ENCODE peak calls at places on chromosome 15, in ten cellular contexts. One of them, this sample, is unnamed.

GRCh38 chr15:69893863-69894262 is 203.9 kb downstream of the TLE3 start:
- DNase-seq in heart right ventricle: peak; percentile 25
- DNase-seq in endothelial cell: peak; percentile 15
- DNase-seq in stimulated activated CD8-positive, alpha-beta memory T cell treated with anti-CD3 and anti-CD28 coated beads, Interleukin-2, amount 100 ng/mL, for 1 hour: no peak
- DNase-seq in AG08396: peak; percentile 36
- DNase-seq in pons: peak; percentile 89
- DNase-seq in sigmoid colon: no peak
- DNase-seq in T-helper 22 cell: no peak
- DNase-seq in NCI-H1092: no peak
- DNase-seq in T-helper 9 cell: no peak
- DNase-seq in this sample: no peak

GRCh38 chr15:45441686-45442085 is 63.3 kb upstream of the GATM start:
- DNase-seq in heart right ventricle: peak; percentile 22
- DNase-seq in endothelial cell: no peak
- DNase-seq in stimulated activated CD8-positive, alpha-beta memory T cell treated with anti-CD3 and anti-CD28 coated beads, Interleukin-2, amount 100 ng/mL, for 1 hour: no peak
- DNase-seq in AG08396: no peak
- DNase-seq in pons: no peak
- DNase-seq in sigmoid colon: no peak
- DNase-seq in T-helper 22 cell: no peak
- DNase-seq in NCI-H1092: no peak
- DNase-seq in T-helper 9 cell: no peak
- DNase-seq in this sample: no peak

GRCh38 chr15:57259511-57260143 is 116.7 kb upstream of the CGNL1 start:
- DNase-seq in heart right ventricle: no peak
- DNase-seq in endothelial cell: no peak
- DNase-seq in stimulated activated CD8-positive, alpha-beta memory T cell treated with anti-CD3 and anti-CD28 coated beads, Interleukin-2, amount 100 ng/mL, for 1 hour: no peak
- DNase-seq in AG08396: no peak
- DNase-seq in pons: no peak
- DNase-seq in sigmoid colon: no peak
- DNase-seq in T-helper 22 cell: no peak
- DNase-seq in NCI-H1092: peak; percentile 96
- DNase-seq in T-helper 9 cell: no peak
- DNase-seq in this sample: no peak

GRCh38 chr15:63448261-63448660 is 56.1 kb upstream of the USP3 start:
- DNase-seq in heart right ventricle: no peak
- DNase-seq in endothelial cell: no peak
- DNase-seq in stimulated activated CD8-positive, alpha-beta memory T cell treated with anti-CD3 and anti-CD28 coated beads, Interleukin-2, amount 100 ng/mL, for 1 hour: no peak
- DNase-seq in AG08396: no peak
- DNase-seq in pons: peak; percentile 76
- DNase-seq in sigmoid colon: no peak
- DNase-seq in T-helper 22 cell: no peak
- DNase-seq in NCI-H1092: no peak
- DNase-seq in T-helper 9 cell: no peak
- DNase-seq in this sample: no peak

GRCh38 chr15:89855948-89856347 is 37.8 kb downstream of the AP3S2 start:
- DNase-seq in heart right ventricle: no peak
- DNase-seq in endothelial cell: no peak
- DNase-seq in stimulated activated CD8-positive, alpha-beta memory T cell treated with anti-CD3 and anti-CD28 coated beads, Interleukin-2, amount 100 ng/mL, for 1 hour: no peak
- DNase-seq in AG08396: no peak
- DNase-seq in pons: no peak
- DNase-seq in sigmoid colon: no peak
- DNase-seq in T-helper 22 cell: no peak
- DNase-seq in NCI-H1092: no peak
- DNase-seq in T-helper 9 cell: no peak
- DNase-seq in this sample: no peak

GRCh38 chr15:65338366-65338765 is 33.9 kb downstream of the RNU5B-1 start:
- DNase-seq in heart right ventricle: no peak
- DNase-seq in endothelial cell: no peak
- DNase-seq in stimulated activated CD8-positive, alpha-beta memory T cell treated with anti-CD3 and anti-CD28 coated beads, Interleukin-2, amount 100 ng/mL, for 1 hour: no peak
- DNase-seq in AG08396: no peak
- DNase-seq in pons: no peak
- DNase-seq in sigmoid colon: no peak
- DNase-seq in T-helper 22 cell: no peak
- DNase-seq in NCI-H1092: no peak
- DNase-seq in T-helper 9 cell: no peak
- DNase-seq in this sample: no peak

GRCh38 chr15:60479361-60479684 is 381 bp upstream of the ICE2 start:
- DNase-seq in heart right ventricle: no peak
- DNase-seq in endothelial cell: no peak
- DNase-seq in stimulated activated CD8-positive, alpha-beta memory T cell treated with anti-CD3 and anti-CD28 coated beads, Interleukin-2, amount 100 ng/mL, for 1 hour: no peak
- DNase-seq in AG08396: no peak
- DNase-seq in pons: no peak
- DNase-seq in sigmoid colon: no peak
- DNase-seq in T-helper 22 cell: no peak
- DNase-seq in NCI-H1092: no peak
- DNase-seq in T-helper 9 cell: no peak
- DNase-seq in this sample: no peak

GRCh38 chr15:62431806-62432205 is 266.7 kb upstream of the C2CD4B start:
- DNase-seq in heart right ventricle: no peak
- DNase-seq in endothelial cell: no peak
- DNase-seq in stimulated activated CD8-positive, alpha-beta memory T cell treated with anti-CD3 and anti-CD28 coated beads, Interleukin-2, amount 100 ng/mL, for 1 hour: no peak
- DNase-seq in AG08396: no peak
- DNase-seq in pons: no peak
- DNase-seq in sigmoid colon: no peak
- DNase-seq in T-helper 22 cell: no peak
- DNase-seq in NCI-H1092: no peak
- DNase-seq in T-helper 9 cell: no peak
- DNase-seq in this sample: no peak

GRCh38 chr15:40925863-40926658 is 3.1 kb upstream of the DLL4 start:
- DNase-seq in heart right ventricle: no peak
- DNase-seq in endothelial cell: no peak
- DNase-seq in stimulated activated CD8-positive, alpha-beta memory T cell treated with anti-CD3 and anti-CD28 coated beads, Interleukin-2, amount 100 ng/mL, for 1 hour: no peak
- DNase-seq in AG08396: no peak
- DNase-seq in pons: no peak
- DNase-seq in sigmoid colon: no peak
- DNase-seq in T-helper 22 cell: no peak
- DNase-seq in NCI-H1092: no peak
- DNase-seq in T-helper 9 cell: no peak
- DNase-seq in this sample: no peak

GRCh38 chr15:99537344-99537743 is 28.4 kb upstream of the MEF2A start:
- DNase-seq in heart right ventricle: peak; percentile 42
- DNase-seq in endothelial cell: no peak
- DNase-seq in stimulated activated CD8-positive, alpha-beta memory T cell treated with anti-CD3 and anti-CD28 coated beads, Interleukin-2, amount 100 ng/mL, for 1 hour: no peak
- DNase-seq in AG08396: no peak
- DNase-seq in pons: peak; percentile 69
- DNase-seq in sigmoid colon: no peak
- DNase-seq in T-helper 22 cell: no peak
- DNase-seq in NCI-H1092: no peak
- DNase-seq in T-helper 9 cell: no peak
- DNase-seq in this sample: no peak

GRCh38 chr15:101203029-101203428 is 48.8 kb downstream of the CHSY1 start:
- DNase-seq in heart right ventricle: no peak
- DNase-seq in endothelial cell: no peak
- DNase-seq in stimulated activated CD8-positive, alpha-beta memory T cell treated with anti-CD3 and anti-CD28 coated beads, Interleukin-2, amount 100 ng/mL, for 1 hour: no peak
- DNase-seq in AG08396: no peak
- DNase-seq in pons: no peak
- DNase-seq in sigmoid colon: no peak
- DNase-seq in T-helper 22 cell: no peak
- DNase-seq in NCI-H1092: no peak
- DNase-seq in T-helper 9 cell: no peak
- DNase-seq in this sample: no peak

GRCh38 chr15:50798684-50799083 is 33.2 kb upstream of the SPPL2A start:
- DNase-seq in heart right ventricle: no peak
- DNase-seq in endothelial cell: no peak
- DNase-seq in stimulated activated CD8-positive, alpha-beta memory T cell treated with anti-CD3 and anti-CD28 coated beads, Interleukin-2, amount 100 ng/mL, for 1 hour: no peak
- DNase-seq in AG08396: no peak
- DNase-seq in pons: no peak
- DNase-seq in sigmoid colon: no peak
- DNase-seq in T-helper 22 cell: no peak
- DNase-seq in NCI-H1092: no peak
- DNase-seq in T-helper 9 cell: no peak
- DNase-seq in this sample: no peak

GRCh38 chr15:56228854-56229253 is 14.8 kb downstream of the RFX7 start:
- DNase-seq in heart right ventricle: no peak
- DNase-seq in endothelial cell: no peak
- DNase-seq in stimulated activated CD8-positive, alpha-beta memory T cell treated with anti-CD3 and anti-CD28 coated beads, Interleukin-2, amount 100 ng/mL, for 1 hour: no peak
- DNase-seq in AG08396: no peak
- DNase-seq in pons: no peak
- DNase-seq in sigmoid colon: no peak
- DNase-seq in T-helper 22 cell: no peak
- DNase-seq in NCI-H1092: no peak
- DNase-seq in T-helper 9 cell: no peak
- DNase-seq in this sample: no peak

GRCh38 chr15:28956491-28956890 is 70.7 kb downstream of the APBA2 start:
- DNase-seq in heart right ventricle: no peak
- DNase-seq in endothelial cell: no peak
- DNase-seq in stimulated activated CD8-positive, alpha-beta memory T cell treated with anti-CD3 and anti-CD28 coated beads, Interleukin-2, amount 100 ng/mL, for 1 hour: no peak
- DNase-seq in AG08396: no peak
- DNase-seq in pons: no peak
- DNase-seq in sigmoid colon: peak; percentile 40
- DNase-seq in T-helper 22 cell: no peak
- DNase-seq in NCI-H1092: no peak
- DNase-seq in T-helper 9 cell: no peak
- DNase-seq in this sample: no peak

GRCh38 chr15:79632457-79632856 is 200.3 kb downstream of the MINAR1 start:
- DNase-seq in heart right ventricle: no peak
- DNase-seq in endothelial cell: no peak
- DNase-seq in stimulated activated CD8-positive, alpha-beta memory T cell treated with anti-CD3 and anti-CD28 coated beads, Interleukin-2, amount 100 ng/mL, for 1 hour: no peak
- DNase-seq in AG08396: no peak
- DNase-seq in pons: no peak
- DNase-seq in sigmoid colon: no peak
- DNase-seq in T-helper 22 cell: no peak
- DNase-seq in NCI-H1092: no peak
- DNase-seq in T-helper 9 cell: no peak
- DNase-seq in this sample: no peak

GRCh38 chr15:36428102-36428845 is 151.2 kb upstream of the CDIN1 start:
- DNase-seq in heart right ventricle: no peak
- DNase-seq in endothelial cell: no peak
- DNase-seq in stimulated activated CD8-positive, alpha-beta memory T cell treated with anti-CD3 and anti-CD28 coated beads, Interleukin-2, amount 100 ng/mL, for 1 hour: no peak
- DNase-seq in AG08396: peak; percentile 79
- DNase-seq in pons: no peak
- DNase-seq in sigmoid colon: no peak
- DNase-seq in T-helper 22 cell: no peak
- DNase-seq in NCI-H1092: no peak
- DNase-seq in T-helper 9 cell: no peak
- DNase-seq in this sample: no peak

GRCh38 chr15:69919816-69920215 is 177.9 kb downstream of the TLE3 start:
- DNase-seq in heart right ventricle: no peak
- DNase-seq in endothelial cell: no peak
- DNase-seq in stimulated activated CD8-positive, alpha-beta memory T cell treated with anti-CD3 and anti-CD28 coated beads, Interleukin-2, amount 100 ng/mL, for 1 hour: no peak
- DNase-seq in AG08396: no peak
- DNase-seq in pons: peak; percentile 33
- DNase-seq in sigmoid colon: no peak
- DNase-seq in T-helper 22 cell: no peak
- DNase-seq in NCI-H1092: no peak
- DNase-seq in T-helper 9 cell: no peak
- DNase-seq in this sample: no peak